ENCODE peak calls at places on chromosomes 7 and 10, in nine cellular contexts. W is pancreas, S is BE2C, H is tibial artery, I is Peyer's patch, V is HFF-Myc, B is nephron progenitor cell, U is fibroblast of pulmonary artery, G is H9. E is an unnamed sample.

GRCh38 chr7:20430664-20431063 is 100.0 kb downstream of the ITGB8 start:
- DNase-seq in W (no peak), S (no peak), H (no peak), I (no peak), V (no peak), B (no peak), U (no peak), G (no peak), E (no peak)

GRCh38 chr7:969403-969802 is 5.9 kb downstream of the COX19 start:
- DNase-seq in W (no peak), S (no peak), H (no peak), I (no peak), V (no peak), B (no peak), U (no peak), G (no peak), E (no peak)

GRCh38 chr10:54613162-54613561 is 187.9 kb downstream of the PCDH15 start:
- DNase-seq in W (no peak), S (no peak), H (no peak), I (no peak), V (no peak), B (no peak), U (peak), G (no peak), E (no peak)

GRCh38 chr7:127886248-127886647 is 145.0 kb downstream of the LRRC4 start:
- DNase-seq in W (no peak), S (no peak), H (no peak), I (no peak), V (no peak), B (no peak), U (peak), G (no peak), E (no peak)

GRCh38 chr7:128215739-128216138 is 25.3 kb upstream of the LEP start:
- DNase-seq in W (no peak), S (no peak), H (no peak), I (no peak), V (no peak), B (no peak), U (peak), G (no peak), E (no peak)

GRCh38 chr7:455110-455928 is 64.3 kb downstream of the PDGFA start:
- DNase-seq in W (peak), S (peak), H (no peak), I (no peak), V (no peak), B (no peak), U (peak), G (no peak), E (no peak)

GRCh38 chr10:125089486-125089885 is 70.9 kb downstream of the CTBP2 start:
- DNase-seq in W (no peak), S (no peak), H (no peak), I (no peak), V (no peak), B (no peak), U (no peak), G (no peak), E (no peak)

GRCh38 chr10:131895116-131895515 is 5.7 kb upstream of the PPP2R2D start:
- DNase-seq in W (no peak), S (no peak), H (no peak), I (no peak), V (no peak), B (no peak), U (no peak), G (no peak), E (no peak)

GRCh38 chr7:74287303-74288033 is 1.7 kb upstream of the CLIP2 start:
- DNase-seq in W (no peak), S (no peak), H (no peak), I (no peak), V (no peak), B (no peak), U (no peak), G (no peak), E (no peak)

DNA sequence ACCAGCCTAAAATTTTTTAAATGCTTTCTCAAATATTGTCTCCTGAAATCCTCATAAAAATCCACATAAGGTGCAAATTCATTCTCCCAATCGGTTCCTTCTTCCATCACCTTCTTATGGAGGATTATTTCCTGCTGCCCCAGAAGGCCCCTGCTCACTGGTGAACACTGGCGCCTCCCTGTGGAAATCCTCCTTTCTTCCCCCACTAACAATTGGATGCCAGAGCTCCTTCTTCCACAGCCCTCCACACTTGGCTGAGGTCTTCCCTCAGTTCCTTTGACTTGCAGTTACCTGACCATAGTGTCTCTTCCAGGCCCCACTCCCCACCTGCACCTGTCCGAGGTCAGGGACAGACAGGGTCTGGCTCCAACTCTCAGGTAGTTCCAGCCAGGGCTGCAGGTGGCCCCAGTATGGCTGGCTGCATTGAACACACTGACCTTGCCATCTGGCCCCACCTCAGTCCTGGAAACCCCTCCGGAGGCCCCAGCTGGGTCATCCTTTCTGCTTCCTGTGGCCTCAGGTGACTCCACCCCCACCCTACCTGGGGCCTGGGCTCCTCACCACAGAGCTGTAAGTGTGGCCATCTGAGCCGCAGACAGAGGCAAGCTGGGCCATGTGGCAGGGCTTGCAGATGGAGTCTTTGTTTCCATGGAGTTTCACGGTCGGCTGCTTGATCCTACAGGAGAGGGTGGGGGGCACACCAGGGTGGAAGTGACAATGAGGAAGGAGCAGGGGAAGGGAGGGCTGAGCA is 18.4 kb downstream of the SPOCK2 start:
- DNase-seq in W (no peak), S (no peak), H (no peak), I (no peak), V (no peak), B (peak), U (no peak), G (no peak), E (no peak)
- TF ChIP-seq CTCF in W (no peak), S (peak), H (no peak), I (no peak), V (peak), B (no peak), U (peak), G (peak), E (no peak)

DNA sequence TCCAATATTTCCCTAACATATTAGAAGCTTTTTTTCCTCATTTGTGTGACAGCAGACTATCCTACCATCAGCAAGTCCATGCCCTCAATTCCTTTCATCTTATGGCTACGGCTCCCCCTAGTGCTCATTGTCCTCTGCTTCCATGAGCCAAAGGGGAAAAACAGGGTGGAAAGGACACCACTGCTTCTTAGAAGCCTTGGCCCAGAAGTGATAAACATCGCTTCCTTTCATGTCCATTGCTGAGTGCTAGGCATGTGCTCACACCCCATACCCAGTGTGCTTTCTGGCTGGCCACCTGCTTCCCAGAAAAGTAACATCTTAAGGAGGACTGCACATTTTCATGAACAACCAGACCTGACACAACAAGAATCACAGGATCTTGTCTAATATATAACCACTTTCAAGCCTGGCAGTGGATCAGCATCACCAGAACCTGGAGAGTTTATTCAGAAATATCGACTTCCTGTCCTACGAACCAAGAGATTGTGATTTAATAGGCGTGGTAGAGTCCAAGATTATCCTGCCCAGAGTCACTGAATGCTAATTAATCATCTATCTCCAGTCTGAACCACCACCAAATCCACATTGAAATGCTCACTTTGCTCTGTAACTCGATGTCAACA is 650.5 kb upstream of the SORCS1 start:
- DNase-seq in W (peak), S (peak), H (peak), I (peak), V (peak), B (peak), U (peak), G (peak), E (peak)
- TF ChIP-seq CTCF in W (peak), S (peak), H (no peak), I (peak), V (peak), B (peak), U (peak), G (peak), E (peak)

GRCh38 chr10:85995791-85996190 is 370.8 kb downstream of the GRID1 start:
- DNase-seq in W (peak), S (no peak), H (no peak), I (no peak), V (no peak), B (no peak), U (peak), G (no peak), E (no peak)
- TF ChIP-seq CTCF in W (peak), S (peak), H (no peak), I (no peak), V (no peak), B (peak), U (peak), G (peak), E (peak)

GRCh38 chr10:28676297-28676967 is 889 bp upstream of the BAMBI start:
- DNase-seq in W (peak), S (peak), H (peak), I (no peak), V (no peak), B (peak), U (no peak), G (peak), E (no peak)
- TF ChIP-seq CTCF in W (no peak), S (no peak), H (no peak), I (no peak), V (no peak), B (no peak), U (peak), G (no peak), E (no peak)

GRCh38 chr7:55173671-55174070 is 154.9 kb downstream of the EGFR start:
- DNase-seq in W (no peak), S (no peak), H (no peak), I (no peak), V (no peak), B (no peak), U (no peak), G (no peak), E (no peak)
- TF ChIP-seq CTCF in W (no peak), S (peak), H (no peak), I (no peak), V (peak), B (no peak), U (peak), G (no peak), E (no peak)

DNA sequence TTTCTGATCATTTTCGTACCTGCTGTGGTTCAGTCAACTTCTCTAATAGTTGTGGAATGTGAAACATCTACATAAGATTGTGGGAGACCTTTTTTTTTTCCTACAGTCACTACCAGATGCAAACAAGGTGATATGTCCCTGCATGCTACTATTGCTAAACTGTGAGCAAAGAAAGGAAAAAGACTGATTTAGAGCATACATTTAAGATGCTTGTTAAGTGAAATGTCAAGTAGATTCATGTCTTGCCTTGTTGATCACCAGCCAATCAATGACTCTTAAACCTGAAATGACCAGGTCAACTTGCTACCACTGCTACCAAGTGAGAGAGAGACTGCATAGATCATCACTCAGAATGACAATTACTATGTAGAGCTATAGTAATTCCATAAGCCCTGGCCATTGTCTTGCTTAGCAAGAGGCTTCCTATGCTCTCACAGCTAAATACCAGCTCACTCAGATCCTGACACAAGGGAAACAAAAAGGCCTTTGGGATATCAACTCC is 84.3 kb upstream of the SKAP2 start:
- DNase-seq in W (no peak), S (no peak), H (no peak), I (no peak), V (no peak), B (no peak), U (no peak), G (peak), E (no peak)
- TF ChIP-seq CTCF in W (no peak), S (no peak), H (no peak), I (no peak), V (no peak), B (no peak), U (no peak), G (no peak), E (no peak)

DNA sequence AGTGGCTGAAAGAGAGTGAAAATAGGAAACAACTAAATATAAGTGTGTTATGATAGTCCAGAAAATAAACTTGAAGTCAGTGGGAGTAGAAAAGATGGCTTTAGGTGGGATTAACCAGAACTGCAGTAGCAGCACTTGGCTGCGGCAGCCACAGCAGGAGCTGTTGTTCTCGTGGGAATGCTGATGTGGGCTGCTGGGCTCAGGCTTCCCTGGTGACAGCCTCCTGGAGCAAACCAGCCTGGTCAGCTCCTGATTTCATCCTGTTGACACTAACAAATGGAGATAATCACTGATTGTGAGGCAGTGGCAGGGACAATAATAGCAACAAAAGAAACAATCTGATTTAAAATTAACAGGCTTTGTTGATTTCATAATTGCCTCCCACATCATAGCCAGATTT is 134.2 kb downstream of the CCNY start:
- DNase-seq in W (no peak), S (peak), H (no peak), I (no peak), V (no peak), B (no peak), U (peak), G (no peak), E (no peak)
- TF ChIP-seq CTCF in W (no peak), S (no peak), H (no peak), I (no peak), V (no peak), B (no peak), U (no peak), G (no peak), E (no peak)

E was measured in GM10248.